ENCODE peak calls at places on chromosomes 12 and 14, in seven cellular contexts. W is HepG2, T is K562, O is heart left ventricle, D is pancreas, Z is IMR-90, U is lower leg skin. I is an unnamed sample.

GRCh38 chr14:77140937-77141591 is 527 bp downstream of the ZDHHC22 start:
- DNase-seq in W (no peak), U (no peak), D (no peak), T (peak; percentile 44), O (no peak), Z (peak; percentile 18), I (peak; percentile 63)

GRCh38 chr12:124332068-124332672 is 37.3 kb downstream of the RFLNA start:
- DNase-seq in U (no peak), W (no peak), T (peak; percentile 55), O (no peak), D (no peak), Z (no peak), I (no peak)

GRCh38 chr14:88164906-88165534 is 158.0 kb downstream of the KCNK10 start:
- DNase-seq in U (no peak), W (no peak), D (no peak), O (no peak), T (no peak), Z (no peak), I (no peak)

GRCh38 chr14:98138666-98139065 is 1133.3 kb downstream of the BCL11B start:
- DNase-seq in O (no peak), Z (no peak), W (no peak), U (no peak), D (no peak), T (peak; percentile 10), I (peak; percentile 31)

GRCh38 chr14:20440882-20441281 is 4.9 kb upstream of the KLHL33 start:
- DNase-seq in O (no peak), D (no peak), Z (peak; percentile 11), T (no peak), W (no peak), U (no peak), I (peak; percentile 69)

GRCh38 chr12:96047621-96048211 is 12.3 kb upstream of the LTA4H start:
- DNase-seq in Z (peak; percentile 72), D (peak; percentile 27), O (peak; percentile 33), W (peak; percentile 27), T (no peak), U (no peak), I (peak; percentile 38)

GRCh38 chr12:6423267-6424007 is 21.3 kb upstream of the CD27 start:
- DNase-seq in O (peak; percentile 92), W (peak; percentile 81), D (peak; percentile 85), T (peak; percentile 75), U (peak; percentile 96), Z (peak; percentile 90), I (peak; percentile 79)

GRCh38 chr12:96208346-96208745 is 14.2 kb downstream of the ELK3 start:
- DNase-seq in O (no peak), U (no peak), W (no peak), Z (peak; percentile 86), D (no peak), T (no peak), I (no peak)

GRCh38 chr12:115337693-115338543 is 653.9 kb upstream of the TBX3 start:
- DNase-seq in W (peak; percentile 34), D (no peak), Z (peak; percentile 98), U (peak; percentile 93), T (no peak), O (peak; percentile 51), I (no peak)

GRCh38 chr12:12466157-12466556 is 96.5 kb downstream of the DUSP16 start:
- DNase-seq in Z (no peak), D (no peak), O (no peak), U (no peak), W (no peak), T (no peak), I (no peak)

GRCh38 chr14:71243697-71244096 is 336.4 kb downstream of the PCNX1 start:
- DNase-seq in T (no peak), Z (peak; percentile 93), U (no peak), D (no peak), O (no peak), W (no peak), I (no peak)

GRCh38 chr12:26770239-26771070 is 62.5 kb downstream of the ITPR2 start:
- DNase-seq in U (no peak), Z (no peak), O (no peak), T (no peak), D (no peak), W (peak; percentile 49), I (no peak)

GRCh38 chr14:30585204-30585603 is 26.2 kb downstream of the G2E3 start:
- DNase-seq in O (no peak), W (no peak), Z (no peak), U (no peak), T (no peak), D (no peak), I (no peak)

GRCh38 chr12:46546634-46547273 is 174.2 kb upstream of the SLC38A2 start:
- DNase-seq in U (no peak), T (no peak), D (no peak), Z (peak; percentile 80), W (no peak), O (no peak), I (peak; percentile 66)

GRCh38 chr12:127428420-127428819 is 838.5 kb upstream of the TMEM132C start:
- DNase-seq in U (no peak), T (no peak), D (no peak), W (no peak), Z (no peak), O (no peak), I (no peak)

GRCh38 chr14:103819503-103820307 is 27.7 kb downstream of the PPP1R13B start:
- DNase-seq in U (no peak), Z (no peak), T (no peak), D (peak; percentile 56), O (peak; percentile 66), W (peak; percentile 63), I (peak; percentile 38)

GRCh38 chr14:58151701-58152568 is at the start of gene ARMH4:
- DNase-seq in D (peak; percentile 81), U (peak; percentile 94), T (peak; percentile 72), W (peak; percentile 63), Z (peak; percentile 70), O (peak; percentile 92), I (peak; percentile 70)

GRCh38 chr12:116202433-116202832 is 75.1 kb downstream of the MED13L start:
- DNase-seq in W (no peak), D (no peak), Z (no peak), T (no peak), O (no peak), U (no peak), I (no peak)

GRCh38 chr14:70213721-70214282 is 25.1 kb upstream of the SLC8A3 start:
- DNase-seq in W (no peak), D (no peak), U (no peak), Z (no peak), T (no peak), O (no peak), I (no peak)

GRCh38 chr12:6947615-6948014 is 3.5 kb upstream of the PTPN6 start:
- DNase-seq in T (no peak), D (no peak), U (no peak), O (no peak), Z (no peak), W (no peak), I (no peak)

GRCh38 chr14:66072190-66072905 is 413.8 kb upstream of the CCDC196 start:
- DNase-seq in Z (no peak), D (no peak), T (no peak), U (no peak), O (no peak), W (no peak), I (no peak)

GRCh38 chr12:24109381-24110039 is 160.0 kb upstream of the SOX5 start:
- DNase-seq in W (peak; percentile 17), D (no peak), O (no peak), T (no peak), U (no peak), Z (peak; percentile 32), I (peak; percentile 42)

GRCh38 chr12:4813741-4814140 is 93.5 kb downstream of the GALNT8 start:
- DNase-seq in O (no peak), Z (no peak), U (no peak), W (no peak), D (no peak), T (no peak), I (no peak)

GRCh38 chr14:91177073-91177796 is 63.4 kb downstream of the DGLUCY start:
- DNase-seq in D (peak; percentile 19), Z (peak; percentile 70), W (peak; percentile 48), U (peak; percentile 89), O (peak; percentile 48), T (peak; percentile 38), I (peak; percentile 71)
- TF ChIP-seq CTCF in D (peak; percentile 57), Z (peak; percentile 83), W (peak; percentile 78), U (no peak), O (peak; percentile 70), T (peak; percentile 73), I (peak; percentile 77)

GRCh38 chr14:34187061-34187460 is 236.2 kb upstream of the EGLN3 start:
- DNase-seq in O (no peak), Z (no peak), T (no peak), U (no peak), D (no peak), W (no peak), I (no peak)

GRCh38 chr14:34187645-34188044 is 236.8 kb upstream of the EGLN3 start:
- DNase-seq in Z (no peak), O (no peak), U (no peak), D (no peak), W (no peak), T (no peak), I (no peak)

GRCh38 chr14:34190746-34191145 is 239.9 kb upstream of the EGLN3 start:
- DNase-seq in T (no peak), W (no peak), U (no peak), D (no peak), O (no peak), Z (no peak), I (no peak)

DNA sequence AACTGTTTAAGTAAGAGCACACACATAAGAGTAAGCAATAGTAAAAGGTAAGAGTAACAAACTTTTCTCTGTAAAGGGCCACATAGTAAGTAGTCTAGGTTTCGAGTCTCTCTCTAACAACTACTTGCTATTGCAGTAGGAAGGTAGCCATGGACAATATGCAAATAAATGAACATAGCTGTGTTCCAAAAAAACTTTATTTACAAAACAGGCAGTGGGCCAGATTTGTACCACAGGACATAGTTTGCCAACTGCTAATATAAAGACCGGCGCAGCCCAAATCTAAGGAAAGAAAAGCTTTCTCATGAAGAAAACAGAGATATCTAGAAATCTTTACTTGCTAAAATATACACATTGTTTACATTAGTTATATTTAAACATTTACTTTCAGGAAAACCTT is 239.0 kb upstream of the EGLN3 start:
- DNase-seq in U (no peak), W (no peak), O (no peak), Z (no peak), T (no peak), D (no peak), I (no peak)
- TF ChIP-seq CTCF in U (no peak), W (no peak), O (no peak), Z (no peak), T (no peak), D (no peak), I (no peak)

GRCh38 chr14:52551696-52552062 is 626 bp downstream of the TXNDC16 start:
- DNase-seq in Z (peak; percentile 39), D (no peak), O (no peak), T (no peak), U (no peak), W (peak; percentile 32), I (peak; percentile 14)
- TF ChIP-seq CTCF in Z (peak; percentile 32), D (no peak), O (no peak), T (no peak), U (no peak), W (peak; percentile 42), I (no peak)

GRCh38 chr12:104761091-104761490 is 197.0 kb downstream of the SLC41A2 start:
- DNase-seq in O (no peak), U (peak; percentile 75), D (no peak), W (no peak), Z (no peak), T (no peak), I (no peak)
- TF ChIP-seq CTCF in O (no peak), U (no peak), D (no peak), W (no peak), Z (no peak), T (no peak), I (no peak)

GRCh38 chr12:49089831-49090773 is 4.5 kb downstream of the DHH start:
- DNase-seq in D (no peak), U (peak; percentile 89), Z (peak; percentile 33), O (peak; percentile 50), T (peak; percentile 54), W (no peak), I (no peak)
- TF ChIP-seq CTCF in D (no peak), U (no peak), Z (peak; percentile 24), O (peak; percentile 14), T (peak; percentile 39), W (peak; percentile 44), I (no peak)